ENCODE peak calls at places on chromosomes 12 and 14, in eight cellular contexts. X is iris pigment epithelial cell, H is psoas muscle, R is HTR-8/SVneo, Y is GM12892, F is GM12891, T is naive B cell, O is endothelial cell. J is an unnamed sample.

GRCh38 chr12:94961413-94961812 is 42.1 kb downstream of the NDUFA12 start:
- DNase-seq in O (no peak), F (no peak), T (no peak), X (no peak), Y (no peak), H (no peak), R (no peak), J (no peak)

GRCh38 chr12:65229441-65229840 is 49.0 kb upstream of the MSRB3 start:
- DNase-seq in X (peak; percentile 91), R (peak; percentile 11), F (no peak), T (no peak), O (no peak), H (no peak), Y (no peak), J (peak; percentile 51)

GRCh38 chr14:21541413-21542074 is 15.4 kb upstream of the SALL2 start:
- DNase-seq in Y (no peak), R (no peak), X (no peak), H (no peak), T (no peak), O (no peak), F (no peak), J (no peak)

GRCh38 chr14:35878272-35879140 is 52.4 kb downstream of the BRMS1L start:
- DNase-seq in T (no peak), H (peak; percentile 19), F (no peak), X (peak; percentile 93), Y (no peak), O (no peak), R (peak; percentile 75), J (peak; percentile 81)

GRCh38 chr12:92784356-92784755 is 81.6 kb downstream of the PLEKHG7 start:
- DNase-seq in T (no peak), X (peak; percentile 54), O (no peak), Y (no peak), H (no peak), R (no peak), F (no peak), J (no peak)

GRCh38 chr12:105156260-105156659 is 48.7 kb downstream of the WASHC4 start:
- DNase-seq in Y (no peak), X (no peak), O (no peak), T (no peak), F (no peak), R (no peak), H (no peak), J (no peak)

GRCh38 chr12:108846320-108846719 is 11.1 kb downstream of the SSH1 start:
- DNase-seq in R (no peak), X (no peak), H (peak; percentile 72), O (no peak), T (no peak), Y (no peak), F (no peak), J (no peak)

GRCh38 chr14:88422919-88423318 is 37.5 kb downstream of the SPATA7 start:
- DNase-seq in H (no peak), O (no peak), R (peak; percentile 5), F (no peak), X (peak; percentile 89), T (no peak), Y (no peak), J (no peak)

GRCh38 chr14:104460920-104461651 is 118.5 kb upstream of the C14orf180 start:
- DNase-seq in O (no peak), H (no peak), T (no peak), X (peak; percentile 2), R (no peak), F (no peak), Y (no peak), J (no peak)

GRCh38 chr14:88790501-88791251 is 2.1 kb downstream of the EML5 start:
- DNase-seq in H (no peak), Y (no peak), F (no peak), O (no peak), T (no peak), R (no peak), X (no peak), J (no peak)

GRCh38 chr12:120466560-120467315 is 2.8 kb downstream of the SRSF9 start:
- DNase-seq in X (peak; percentile 42), H (peak; percentile 20), O (peak; percentile 39), F (no peak), T (peak; percentile 25), R (no peak), Y (no peak), J (no peak)

GRCh38 chr12:128747441-128747840 is 76.3 kb downstream of the SLC15A4 start:
- DNase-seq in X (no peak), Y (no peak), H (no peak), T (no peak), O (no peak), R (no peak), F (no peak), J (no peak)

GRCh38 chr14:70317091-70317968 is 42.2 kb downstream of the COX16 start:
- DNase-seq in X (no peak), R (no peak), O (no peak), F (no peak), Y (no peak), H (no peak), T (no peak), J (no peak)

GRCh38 chr14:71591929-71592328 is 340.3 kb upstream of the RGS6 start:
- DNase-seq in X (peak; percentile 87), T (no peak), H (no peak), Y (no peak), F (no peak), O (no peak), R (peak; percentile 56), J (peak; percentile 45)

GRCh38 chr12:104201238-104202001 is 14.2 kb upstream of the TXNRD1 start:
- DNase-seq in X (peak; percentile 74), Y (peak; percentile 32), R (peak; percentile 67), T (peak; percentile 57), O (peak; percentile 32), F (peak; percentile 36), H (no peak), J (no peak)

GRCh38 chr12:75479963-75480461 is 543 bp upstream of the GLIPR1 start:
- DNase-seq in O (no peak), Y (no peak), F (no peak), H (no peak), X (peak; percentile 74), T (peak; percentile 18), R (no peak), J (no peak)

GRCh38 chr12:67969134-67969782 is 20.0 kb upstream of the IFNG-AS1 start:
- DNase-seq in X (no peak), H (no peak), R (no peak), F (no peak), Y (no peak), O (no peak), T (no peak), J (no peak)

GRCh38 chr14:35470775-35471174 is 63.2 kb upstream of the INSM2 start:
- DNase-seq in H (no peak), O (peak; percentile 27), T (no peak), R (peak; percentile 8), F (no peak), X (peak; percentile 54), Y (no peak), J (no peak)

GRCh38 chr14:74018029-74018703 is 922 bp downstream of the ENTPD5 start:
- DNase-seq in T (peak; percentile 7), R (peak; percentile 86), H (no peak), F (no peak), Y (no peak), O (no peak), X (peak; percentile 76), J (peak; percentile 50)

GRCh38 chr14:103657466-103657865 is 28.5 kb downstream of the KLC1 start:
- DNase-seq in X (peak; percentile 80), F (no peak), R (no peak), O (no peak), H (peak; percentile 36), T (no peak), Y (no peak), J (no peak)

GRCh38 chr12:85425349-85425612 is 145.3 kb downstream of the ALX1 start:
- DNase-seq in Y (no peak), H (no peak), X (no peak), T (no peak), F (no peak), O (no peak), R (no peak), J (no peak)

GRCh38 chr14:31038521-31039166 is 12.5 kb upstream of the STRN3 start:
- DNase-seq in H (no peak), O (no peak), X (no peak), Y (no peak), F (no peak), T (no peak), R (no peak), J (no peak)

GRCh38 chr12:128966411-128966810 is 113.1 kb downstream of the GLT1D1 start:
- DNase-seq in T (no peak), X (no peak), H (no peak), R (no peak), F (no peak), O (no peak), Y (no peak), J (no peak)